ENCODE peak calls at places on chromosomes 7 and 10, in six cellular contexts. One of them, this sample, is unnamed.

GRCh38 chr7:28433604-28434254 is 21.4 kb downstream of the CREB5 start:
- DNase-seq in H1: peak
- DNase-seq in GM12878: no peak
- DNase-seq in K562: no peak
- DNase-seq in HepG2: no peak
- DNase-seq in HL-60: no peak
- DNase-seq in this sample: peak

GRCh38 chr10:8048281-8049008 is 6.0 kb upstream of the GATA3 start:
- DNase-seq in K562: no peak
- DNase-seq in HL-60: no peak
- DNase-seq in H1: no peak
- DNase-seq in HepG2: no peak
- DNase-seq in GM12878: no peak
- DNase-seq in this sample: peak

GRCh38 chr7:120480930-120481329 is 208.0 kb downstream of the KCND2 start:
- DNase-seq in K562: no peak
- DNase-seq in HL-60: no peak
- DNase-seq in HepG2: no peak
- DNase-seq in H1: no peak
- DNase-seq in GM12878: no peak
- DNase-seq in this sample: no peak

GRCh38 chr7:140209866-140210609 is 33.3 kb upstream of the KDM7A start:
- DNase-seq in HL-60: peak
- DNase-seq in HepG2: no peak
- DNase-seq in H1: no peak
- DNase-seq in K562: no peak
- DNase-seq in GM12878: peak
- DNase-seq in this sample: no peak

GRCh38 chr10:28722065-28722803 is 44.9 kb downstream of the BAMBI start:
- DNase-seq in GM12878: no peak
- DNase-seq in K562: no peak
- DNase-seq in HepG2: no peak
- DNase-seq in H1: peak
- DNase-seq in HL-60: no peak
- DNase-seq in this sample: peak

GRCh38 chr7:127189074-127189473 is 63.7 kb downstream of the GRM8 start:
- DNase-seq in H1: no peak
- DNase-seq in GM12878: no peak
- DNase-seq in HepG2: no peak
- DNase-seq in K562: no peak
- DNase-seq in HL-60: no peak
- DNase-seq in this sample: no peak

GRCh38 chr7:35424869-35425495 is 171.1 kb upstream of the TBX20 start:
- DNase-seq in K562: peak
- DNase-seq in GM12878: no peak
- DNase-seq in HL-60: peak
- DNase-seq in HepG2: peak
- DNase-seq in H1: no peak
- DNase-seq in this sample: peak

GRCh38 chr10:78551184-78552005 is 517.4 kb upstream of the ZMIZ1 start:
- DNase-seq in H1: peak
- DNase-seq in K562: no peak
- DNase-seq in HepG2: peak
- DNase-seq in HL-60: no peak
- DNase-seq in GM12878: no peak
- DNase-seq in this sample: no peak

GRCh38 chr7:157139142-157140117 is 704 bp downstream of the UBE3C start:
- DNase-seq in GM12878: no peak
- DNase-seq in HepG2: no peak
- DNase-seq in H1: no peak
- DNase-seq in K562: no peak
- DNase-seq in HL-60: peak
- DNase-seq in this sample: no peak

GRCh38 chr10:106147050-106147449 is 1017.5 kb downstream of the SORCS1 start:
- DNase-seq in H1: no peak
- DNase-seq in GM12878: no peak
- DNase-seq in HepG2: no peak
- DNase-seq in K562: no peak
- DNase-seq in HL-60: no peak
- DNase-seq in this sample: peak

GRCh38 chr7:154827007-154827406 is 175.9 kb downstream of the PAXIP1 start:
- DNase-seq in HL-60: no peak
- DNase-seq in HepG2: no peak
- DNase-seq in H1: no peak
- DNase-seq in K562: no peak
- DNase-seq in GM12878: no peak
- DNase-seq in this sample: no peak

GRCh38 chr7:99621271-99621670 is 4.5 kb downstream of the ZSCAN25 start:
- DNase-seq in GM12878: no peak
- DNase-seq in HepG2: no peak
- DNase-seq in HL-60: no peak
- DNase-seq in K562: no peak
- DNase-seq in H1: no peak
- DNase-seq in this sample: no peak

GRCh38 chr7:82567356-82567755 is 123.8 kb upstream of the CACNA2D1 start:
- DNase-seq in H1: no peak
- DNase-seq in GM12878: no peak
- DNase-seq in HepG2: no peak
- DNase-seq in HL-60: no peak
- DNase-seq in K562: no peak
- DNase-seq in this sample: peak

GRCh38 chr7:6438427-6438826 is 9.3 kb downstream of the DAGLB start:
- DNase-seq in GM12878: no peak
- DNase-seq in H1: no peak
- DNase-seq in HL-60: no peak
- DNase-seq in HepG2: no peak
- DNase-seq in K562: no peak
- DNase-seq in this sample: no peak

GRCh38 chr10:117716896-117717295 is 174.3 kb downstream of the EMX2 start:
- DNase-seq in H1: no peak
- DNase-seq in GM12878: no peak
- DNase-seq in HepG2: no peak
- DNase-seq in K562: no peak
- DNase-seq in HL-60: no peak
- DNase-seq in this sample: no peak

GRCh38 chr7:31023877-31024276 is 28.2 kb upstream of the ADCYAP1R1 start:
- DNase-seq in HL-60: no peak
- DNase-seq in K562: no peak
- DNase-seq in H1: no peak
- DNase-seq in GM12878: peak
- DNase-seq in HepG2: no peak
- DNase-seq in this sample: no peak

GRCh38 chr7:140506788-140507464 is 27.6 kb upstream of the MKRN1 start:
- DNase-seq in K562: no peak
- DNase-seq in GM12878: no peak
- DNase-seq in HL-60: no peak
- DNase-seq in HepG2: no peak
- DNase-seq in H1: peak
- DNase-seq in this sample: no peak

DNA sequence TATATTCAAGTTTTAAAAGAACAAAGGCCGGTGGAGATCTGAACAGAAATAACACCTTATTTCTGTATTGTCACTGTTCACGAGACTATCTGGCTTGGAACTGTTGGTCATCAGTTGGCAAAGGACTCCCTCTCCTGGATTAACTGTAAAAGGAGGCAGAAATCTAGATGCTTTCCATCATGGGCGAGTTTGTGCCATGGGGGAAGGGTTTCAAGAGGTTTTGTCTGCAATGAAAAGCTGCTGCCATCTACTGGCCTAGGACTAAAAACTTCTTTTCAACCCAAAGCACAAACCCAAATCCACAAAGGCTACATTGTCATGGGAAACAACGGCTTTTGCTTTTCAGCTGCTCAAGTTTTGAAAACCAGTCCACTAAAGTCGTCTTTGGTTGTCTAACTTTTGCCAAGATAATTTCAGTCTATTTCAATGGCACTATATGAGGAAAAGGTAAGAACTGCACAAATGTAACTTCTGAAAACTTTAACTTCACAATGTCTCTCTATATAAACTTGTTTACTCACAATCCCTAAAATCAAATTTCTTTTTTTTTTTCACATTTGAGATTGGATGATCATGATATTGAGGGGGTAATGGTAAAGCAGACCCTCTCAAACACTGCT is 196.8 kb downstream of the SKAP2 start:
- DNase-seq in HepG2: peak
- DNase-seq in HL-60: peak
- DNase-seq in GM12878: peak
- DNase-seq in K562: peak
- DNase-seq in H1: peak
- DNase-seq in this sample: peak
- TF ChIP-seq GABPA in HepG2: no peak
- TF ChIP-seq GABPA in HL-60: no peak
- TF ChIP-seq GABPA in GM12878: no peak
- TF ChIP-seq GABPA in K562: no peak
- TF ChIP-seq GABPA in H1: no peak
- TF ChIP-seq GABPA in this sample: no peak

GRCh38 chr10:128086003-128086863 is 40.0 kb downstream of the MKI67 start:
- DNase-seq in GM12878: no peak
- DNase-seq in H1: no peak
- DNase-seq in HepG2: no peak
- DNase-seq in HL-60: no peak
- DNase-seq in K562: no peak
- DNase-seq in this sample: no peak
- TF ChIP-seq GABPA in GM12878: no peak
- TF ChIP-seq GABPA in H1: no peak
- TF ChIP-seq GABPA in HepG2: no peak
- TF ChIP-seq GABPA in HL-60: no peak
- TF ChIP-seq GABPA in K562: no peak
- TF ChIP-seq GABPA in this sample: no peak

GRCh38 chr10:132889091-132889490 is 53.3 kb downstream of the CFAP46 start:
- DNase-seq in H1: no peak
- DNase-seq in GM12878: no peak
- DNase-seq in HL-60: no peak
- DNase-seq in K562: no peak
- DNase-seq in HepG2: no peak
- DNase-seq in this sample: no peak

GRCh38 chr10:132884041-132884440 is 58.3 kb downstream of the CFAP46 start:
- DNase-seq in K562: no peak
- DNase-seq in H1: no peak
- DNase-seq in HL-60: no peak
- DNase-seq in HepG2: no peak
- DNase-seq in GM12878: no peak
- DNase-seq in this sample: no peak

GRCh38 chr10:132884691-132885271 is 57.6 kb downstream of the CFAP46 start:
- DNase-seq in HepG2: no peak
- DNase-seq in GM12878: no peak
- DNase-seq in H1: no peak
- DNase-seq in K562: no peak
- DNase-seq in HL-60: no peak
- DNase-seq in this sample: no peak

GRCh38 chr10:132885451-132886210 is 56.7 kb downstream of the CFAP46 start:
- DNase-seq in HL-60: no peak
- DNase-seq in GM12878: no peak
- DNase-seq in HepG2: no peak
- DNase-seq in H1: no peak
- DNase-seq in K562: no peak
- DNase-seq in this sample: no peak

DNA sequence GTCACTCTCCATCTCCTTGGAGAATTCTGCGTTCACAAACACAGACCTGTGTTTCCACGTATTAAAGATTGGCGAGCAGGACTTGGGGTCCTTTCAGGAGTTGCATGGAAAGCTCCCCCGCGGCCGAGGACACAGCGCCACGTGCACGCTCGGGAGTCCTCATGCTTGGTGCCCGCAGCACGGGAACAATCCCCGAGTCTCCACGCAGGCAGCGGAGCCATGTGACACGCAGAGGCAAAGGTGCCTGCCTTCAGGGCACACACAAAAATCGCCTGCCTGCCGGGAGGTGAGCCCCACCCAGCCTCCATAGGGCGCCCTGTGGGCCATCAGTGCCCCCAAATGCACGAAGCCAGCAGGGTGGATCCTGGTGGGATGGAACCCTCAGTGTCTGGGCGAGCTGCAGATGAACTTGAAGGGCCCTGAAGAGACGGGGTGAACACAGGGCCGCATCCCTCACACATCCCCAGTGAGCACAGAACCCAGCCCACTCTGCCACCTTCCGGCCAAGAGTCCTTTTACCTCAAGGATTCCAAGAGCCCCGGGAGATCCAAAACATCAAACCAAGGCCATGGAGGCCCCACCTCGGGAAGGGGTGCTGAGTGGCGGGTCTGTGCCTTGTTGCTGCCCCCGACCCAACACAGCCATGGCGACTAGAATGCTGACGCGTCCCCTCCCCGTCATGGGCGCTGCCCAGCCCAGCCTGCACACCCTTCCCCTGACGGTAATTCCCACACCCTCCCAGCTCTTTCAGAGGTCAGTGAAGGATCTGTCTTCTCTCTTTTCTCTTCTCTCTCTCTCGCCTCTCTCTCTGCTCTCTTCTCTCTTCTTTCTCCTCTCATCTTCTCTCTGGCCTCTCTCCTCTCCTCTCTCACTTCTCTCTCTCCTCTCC is 55.9 kb downstream of the CFAP46 start:
- DNase-seq in HepG2: peak
- DNase-seq in H1: no peak
- DNase-seq in K562: no peak
- DNase-seq in HL-60: no peak
- DNase-seq in GM12878: no peak
- DNase-seq in this sample: no peak
- TF ChIP-seq GABPA in HepG2: no peak
- TF ChIP-seq GABPA in H1: no peak
- TF ChIP-seq GABPA in K562: no peak
- TF ChIP-seq GABPA in HL-60: no peak
- TF ChIP-seq GABPA in GM12878: no peak
- TF ChIP-seq GABPA in this sample: no peak

GRCh38 chr10:62268399-62269076 is at the start of gene RTKN2:
- DNase-seq in K562: peak
- DNase-seq in H1: peak
- DNase-seq in HepG2: peak
- DNase-seq in GM12878: no peak
- DNase-seq in HL-60: peak
- DNase-seq in this sample: peak
- TF ChIP-seq GABPA in K562: peak
- TF ChIP-seq GABPA in H1: peak
- TF ChIP-seq GABPA in HepG2: peak
- TF ChIP-seq GABPA in GM12878: no peak
- TF ChIP-seq GABPA in HL-60: no peak
- TF ChIP-seq GABPA in this sample: no peak

GRCh38 chr10:124448696-124449169 is 1.1 kb downstream of the NKX1-2 start:
- DNase-seq in K562: no peak
- DNase-seq in GM12878: no peak
- DNase-seq in HepG2: no peak
- DNase-seq in HL-60: no peak
- DNase-seq in H1: no peak
- DNase-seq in this sample: peak

GRCh38 chr10:124449170-124450009 is 445 bp downstream of the NKX1-2 start:
- DNase-seq in HepG2: no peak
- DNase-seq in H1: no peak
- DNase-seq in HL-60: no peak
- DNase-seq in K562: no peak
- DNase-seq in GM12878: no peak
- DNase-seq in this sample: peak

GRCh38 chr10:124451227-124451807 is 1.5 kb upstream of the NKX1-2 start:
- DNase-seq in HepG2: no peak
- DNase-seq in HL-60: no peak
- DNase-seq in H1: no peak
- DNase-seq in K562: no peak
- DNase-seq in GM12878: no peak
- DNase-seq in this sample: no peak

GRCh38 chr10:124450783-124451057 is 885 bp upstream of the NKX1-2 start:
- DNase-seq in HL-60: no peak
- DNase-seq in H1: no peak
- DNase-seq in GM12878: no peak
- DNase-seq in K562: no peak
- DNase-seq in HepG2: no peak
- DNase-seq in this sample: no peak

GRCh38 chr10:124450010-124450782 is at the start of gene NKX1-2:
- DNase-seq in H1: no peak
- DNase-seq in GM12878: no peak
- DNase-seq in HL-60: no peak
- DNase-seq in K562: no peak
- DNase-seq in HepG2: no peak
- DNase-seq in this sample: peak
- TF ChIP-seq GABPA in H1: no peak
- TF ChIP-seq GABPA in GM12878: no peak
- TF ChIP-seq GABPA in HL-60: no peak
- TF ChIP-seq GABPA in K562: no peak
- TF ChIP-seq GABPA in HepG2: no peak
- TF ChIP-seq GABPA in this sample: no peak

This sample was measured in SK-N-SH.